ENCODE peak calls at places on chromosomes 1 and 21, in four cellular contexts. M is NCI-H345; C is CD4-positive, alpha-beta T cell; H is M059J. I is an unnamed sample.

GRCh38 chr1:190169311-190170067 is 308.2 kb downstream of the BRINP3 start:
- DNase-seq in M (no peak), C (no peak), H (peak), I (no peak)

GRCh38 chr1:28836421-28836956 is 24.5 kb downstream of the OPRD1 start:
- DNase-seq in M (no peak), C (no peak), H (no peak), I (no peak)

GRCh38 chr1:245785433-245785832 is 630.6 kb downstream of the KIF26B start:
- DNase-seq in M (no peak), C (no peak), H (no peak), I (no peak)

GRCh38 chr21:34008618-34009017 is 64.8 kb upstream of the MRPS6 start:
- DNase-seq in M (no peak), C (no peak), H (no peak), I (no peak)

GRCh38 chr21:15638856-15639549 is 90.8 kb upstream of the USP25 start:
- DNase-seq in M (no peak), C (no peak), H (no peak), I (no peak)

GRCh38 chr1:173988068-173988467 is 34.1 kb downstream of the RC3H1 start:
- DNase-seq in M (no peak), C (no peak), H (no peak), I (no peak)

GRCh38 chr1:40059960-40060337 is 19.4 kb downstream of the CAP1 start:
- DNase-seq in M (no peak), C (no peak), H (no peak), I (no peak)

GRCh38 chr1:41870076-41870562 is 48.6 kb downstream of the HIVEP3 start:
- DNase-seq in M (no peak), C (no peak), H (peak), I (no peak)

GRCh38 chr1:100941098-100941527 is 45.2 kb downstream of the SLC30A7 start:
- DNase-seq in M (no peak), C (no peak), H (no peak), I (no peak)

GRCh38 chr1:197775282-197776262 is at the start of gene DENND1B:
- DNase-seq in M (peak), C (peak), H (peak), I (peak)

GRCh38 chr1:9835758-9836631 is 12.2 kb upstream of the CLSTN1 start:
- DNase-seq in M (peak), C (no peak), H (peak), I (peak)

GRCh38 chr1:11262171-11263049 is at the start of gene MTOR:
- DNase-seq in M (peak), C (peak), H (peak), I (peak)